ENCODE peak calls at places on chromosomes 7 and 10, in six cellular contexts. One of them, this sample, is unnamed.

GRCh38 chr7:148624735-148625134 is 34.2 kb downstream of the C7orf33 start:
- DNase-seq in MM.1S: no peak
- DNase-seq in GM23338: no peak
- DNase-seq in fibroblast of lung: no peak
- DNase-seq in IMR-90: no peak
- DNase-seq in SK-N-SH: no peak
- DNase-seq in this sample: no peak

GRCh38 chr10:63765126-63765525 is 243.9 kb downstream of the REEP3 start:
- DNase-seq in MM.1S: no peak
- DNase-seq in GM23338: no peak
- DNase-seq in fibroblast of lung: peak
- DNase-seq in IMR-90: peak
- DNase-seq in SK-N-SH: no peak
- DNase-seq in this sample: no peak

GRCh38 chr10:73577788-73578187 is 13.4 kb downstream of the USP54 start:
- DNase-seq in MM.1S: no peak
- DNase-seq in GM23338: peak
- DNase-seq in fibroblast of lung: peak
- DNase-seq in IMR-90: peak
- DNase-seq in SK-N-SH: no peak
- DNase-seq in this sample: no peak

GRCh38 chr10:6279540-6280267 is 77.0 kb downstream of the PFKFB3 start:
- DNase-seq in MM.1S: no peak
- DNase-seq in GM23338: peak
- DNase-seq in fibroblast of lung: peak
- DNase-seq in IMR-90: peak
- DNase-seq in SK-N-SH: no peak
- DNase-seq in this sample: no peak

GRCh38 chr7:90706067-90706716 is 110.1 kb downstream of the CDK14 start:
- DNase-seq in MM.1S: no peak
- DNase-seq in GM23338: no peak
- DNase-seq in fibroblast of lung: peak
- DNase-seq in IMR-90: peak
- DNase-seq in SK-N-SH: no peak
- DNase-seq in this sample: peak

GRCh38 chr7:42380411-42380810 is 143.4 kb upstream of the GLI3 start:
- DNase-seq in MM.1S: no peak
- DNase-seq in GM23338: no peak
- DNase-seq in fibroblast of lung: peak
- DNase-seq in IMR-90: no peak
- DNase-seq in SK-N-SH: no peak
- DNase-seq in this sample: no peak

GRCh38 chr7:80552304-80552703 is 40.4 kb upstream of the GNAT3 start:
- DNase-seq in MM.1S: no peak
- DNase-seq in GM23338: no peak
- DNase-seq in fibroblast of lung: peak
- DNase-seq in IMR-90: peak
- DNase-seq in SK-N-SH: no peak
- DNase-seq in this sample: no peak

GRCh38 chr10:43373461-43373860 is 2.0 kb downstream of the FXYD4 start:
- DNase-seq in MM.1S: no peak
- DNase-seq in GM23338: no peak
- DNase-seq in fibroblast of lung: no peak
- DNase-seq in IMR-90: no peak
- DNase-seq in SK-N-SH: no peak
- DNase-seq in this sample: no peak

GRCh38 chr7:2886900-2887299 is 42.8 kb upstream of the GNA12 start:
- DNase-seq in MM.1S: peak
- DNase-seq in GM23338: peak
- DNase-seq in fibroblast of lung: peak
- DNase-seq in IMR-90: peak
- DNase-seq in SK-N-SH: peak
- DNase-seq in this sample: peak

GRCh38 chr7:68461430-68461829 is 1136.8 kb upstream of the AUTS2 start:
- DNase-seq in MM.1S: no peak
- DNase-seq in GM23338: no peak
- DNase-seq in fibroblast of lung: peak
- DNase-seq in IMR-90: no peak
- DNase-seq in SK-N-SH: no peak
- DNase-seq in this sample: no peak

GRCh38 chr10:24650669-24651391 is 72.9 kb downstream of the ARHGAP21 start:
- DNase-seq in MM.1S: no peak
- DNase-seq in GM23338: no peak
- DNase-seq in fibroblast of lung: no peak
- DNase-seq in IMR-90: no peak
- DNase-seq in SK-N-SH: no peak
- DNase-seq in this sample: no peak

GRCh38 chr10:44205072-44205471 is 179.8 kb downstream of the CXCL12 start:
- DNase-seq in MM.1S: no peak
- DNase-seq in GM23338: no peak
- DNase-seq in fibroblast of lung: peak
- DNase-seq in IMR-90: no peak
- DNase-seq in SK-N-SH: no peak
- DNase-seq in this sample: no peak

GRCh38 chr7:107180378-107180777 is 11.6 kb downstream of the HBP1 start:
- DNase-seq in MM.1S: no peak
- DNase-seq in GM23338: no peak
- DNase-seq in fibroblast of lung: peak
- DNase-seq in IMR-90: peak
- DNase-seq in SK-N-SH: no peak
- DNase-seq in this sample: no peak

GRCh38 chr7:2111568-2111967 is 121.2 kb downstream of the MAD1L1 start:
- DNase-seq in MM.1S: no peak
- DNase-seq in GM23338: no peak
- DNase-seq in fibroblast of lung: no peak
- DNase-seq in IMR-90: no peak
- DNase-seq in SK-N-SH: no peak
- DNase-seq in this sample: no peak

GRCh38 chr7:7918736-7919448 is 49.7 kb upstream of the GLCCI1 start:
- DNase-seq in MM.1S: no peak
- DNase-seq in GM23338: no peak
- DNase-seq in fibroblast of lung: no peak
- DNase-seq in IMR-90: peak
- DNase-seq in SK-N-SH: no peak
- DNase-seq in this sample: no peak

GRCh38 chr7:7919449-7919945 is 49.1 kb upstream of the GLCCI1 start:
- DNase-seq in MM.1S: no peak
- DNase-seq in GM23338: no peak
- DNase-seq in fibroblast of lung: no peak
- DNase-seq in IMR-90: no peak
- DNase-seq in SK-N-SH: no peak
- DNase-seq in this sample: no peak

GRCh38 chr7:7921830-7922229 is 46.8 kb upstream of the GLCCI1 start:
- DNase-seq in MM.1S: no peak
- DNase-seq in GM23338: no peak
- DNase-seq in fibroblast of lung: no peak
- DNase-seq in IMR-90: no peak
- DNase-seq in SK-N-SH: no peak
- DNase-seq in this sample: no peak

GRCh38 chr7:7920056-7920455 is 48.5 kb upstream of the GLCCI1 start:
- DNase-seq in MM.1S: no peak
- DNase-seq in GM23338: no peak
- DNase-seq in fibroblast of lung: no peak
- DNase-seq in IMR-90: no peak
- DNase-seq in SK-N-SH: no peak
- DNase-seq in this sample: no peak

DNA sequence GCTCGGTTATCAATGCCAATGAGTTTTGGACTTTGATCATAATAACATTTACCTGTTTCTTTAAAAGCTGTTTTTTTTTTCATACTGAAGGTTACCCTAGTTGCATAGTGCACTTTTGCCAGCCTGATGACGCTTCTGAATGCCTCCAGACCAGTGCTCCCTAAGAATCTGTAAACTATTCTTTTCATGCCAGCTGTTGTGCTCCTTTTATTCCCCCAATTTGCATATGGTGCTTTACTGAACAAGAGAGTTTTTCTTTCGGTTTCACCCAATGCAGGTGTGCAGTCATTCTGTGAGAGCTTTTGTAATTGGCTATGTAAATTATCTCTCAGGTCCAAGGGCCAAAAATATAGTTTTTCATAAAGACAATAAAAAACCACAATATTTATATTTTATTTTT is 48.1 kb upstream of the GLCCI1 start:
- DNase-seq in MM.1S: peak
- DNase-seq in GM23338: peak
- DNase-seq in fibroblast of lung: no peak
- DNase-seq in IMR-90: no peak
- DNase-seq in SK-N-SH: no peak
- DNase-seq in this sample: peak
- H3K4me3 ChIP-seq in MM.1S: no peak
- H3K4me3 ChIP-seq in GM23338: no peak
- H3K4me3 ChIP-seq in fibroblast of lung: no peak
- H3K4me3 ChIP-seq in IMR-90: no peak
- H3K4me3 ChIP-seq in SK-N-SH: no peak
- H3K4me3 ChIP-seq in this sample: peak

DNA sequence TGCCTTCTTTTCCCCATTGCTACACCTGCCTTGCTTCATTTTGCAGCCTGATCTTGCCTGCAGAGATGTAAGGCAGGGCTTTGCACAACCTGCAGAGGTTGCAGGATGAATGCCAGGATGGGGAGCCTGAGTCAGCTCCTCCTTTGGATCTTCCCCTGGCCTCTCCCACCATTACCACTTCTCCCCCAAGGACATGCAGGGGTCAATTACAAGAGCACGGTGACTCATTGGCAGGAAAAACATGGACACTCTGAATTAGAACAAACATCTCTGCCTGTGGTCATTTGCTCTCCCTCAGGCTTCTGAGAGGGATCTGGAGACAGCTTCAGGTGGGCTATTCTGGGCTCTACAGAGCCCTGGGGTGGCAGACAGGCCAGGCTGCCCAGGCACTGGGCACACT is 89.2 kb downstream of the HERPUD2 start:
- DNase-seq in MM.1S: no peak
- DNase-seq in GM23338: no peak
- DNase-seq in fibroblast of lung: peak
- DNase-seq in IMR-90: peak
- DNase-seq in SK-N-SH: no peak
- DNase-seq in this sample: no peak
- H3K4me2 ChIP-seq in MM.1S: no peak
- H3K4me2 ChIP-seq in GM23338: no peak
- H3K4me2 ChIP-seq in fibroblast of lung: peak
- H3K4me2 ChIP-seq in IMR-90: no peak
- H3K4me2 ChIP-seq in SK-N-SH: peak
- H3K4me2 ChIP-seq in this sample: no peak

DNA sequence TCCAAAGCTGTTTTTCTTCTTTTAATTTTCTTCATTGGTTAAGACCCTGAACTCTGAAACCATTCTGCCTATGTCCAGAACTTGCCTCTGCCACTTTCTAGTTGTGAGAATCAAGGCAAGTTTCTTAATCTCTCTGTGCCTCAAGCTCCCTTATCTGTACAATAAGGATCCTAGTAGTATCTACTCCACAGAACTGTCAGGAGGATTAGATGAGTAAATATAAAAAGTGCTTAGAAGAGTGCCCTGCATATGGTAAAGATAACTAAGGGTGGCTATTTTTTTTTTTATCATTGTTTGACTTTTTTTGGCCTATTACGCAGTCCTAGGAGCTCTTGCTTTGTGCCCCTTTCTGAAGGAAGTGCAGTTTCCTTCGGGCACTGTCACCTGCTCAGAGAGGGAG is 46.4 kb upstream of the RAPGEF5 start:
- DNase-seq in MM.1S: no peak
- DNase-seq in GM23338: no peak
- DNase-seq in fibroblast of lung: no peak
- DNase-seq in IMR-90: no peak
- DNase-seq in SK-N-SH: no peak
- DNase-seq in this sample: no peak
- H2AFZ ChIP-seq in MM.1S: no peak
- H2AFZ ChIP-seq in GM23338: no peak
- H2AFZ ChIP-seq in fibroblast of lung: no peak
- H2AFZ ChIP-seq in IMR-90: no peak
- H2AFZ ChIP-seq in SK-N-SH: no peak
- H2AFZ ChIP-seq in this sample: no peak

GRCh38 chr10:77678146-77678545 is 40.5 kb upstream of the KCNMA1 start:
- DNase-seq in MM.1S: no peak
- DNase-seq in GM23338: no peak
- DNase-seq in fibroblast of lung: no peak
- DNase-seq in IMR-90: no peak
- DNase-seq in SK-N-SH: no peak
- DNase-seq in this sample: no peak

GRCh38 chr10:77681839-77682238 is 44.2 kb upstream of the KCNMA1 start:
- DNase-seq in MM.1S: no peak
- DNase-seq in GM23338: no peak
- DNase-seq in fibroblast of lung: no peak
- DNase-seq in IMR-90: no peak
- DNase-seq in SK-N-SH: no peak
- DNase-seq in this sample: no peak

GRCh38 chr10:77680065-77680464 is 42.5 kb upstream of the KCNMA1 start:
- DNase-seq in MM.1S: no peak
- DNase-seq in GM23338: no peak
- DNase-seq in fibroblast of lung: no peak
- DNase-seq in IMR-90: no peak
- DNase-seq in SK-N-SH: no peak
- DNase-seq in this sample: no peak

GRCh38 chr10:77682408-77683087 is 44.9 kb upstream of the KCNMA1 start:
- DNase-seq in MM.1S: no peak
- DNase-seq in GM23338: no peak
- DNase-seq in fibroblast of lung: no peak
- DNase-seq in IMR-90: no peak
- DNase-seq in SK-N-SH: no peak
- DNase-seq in this sample: no peak

DNA sequence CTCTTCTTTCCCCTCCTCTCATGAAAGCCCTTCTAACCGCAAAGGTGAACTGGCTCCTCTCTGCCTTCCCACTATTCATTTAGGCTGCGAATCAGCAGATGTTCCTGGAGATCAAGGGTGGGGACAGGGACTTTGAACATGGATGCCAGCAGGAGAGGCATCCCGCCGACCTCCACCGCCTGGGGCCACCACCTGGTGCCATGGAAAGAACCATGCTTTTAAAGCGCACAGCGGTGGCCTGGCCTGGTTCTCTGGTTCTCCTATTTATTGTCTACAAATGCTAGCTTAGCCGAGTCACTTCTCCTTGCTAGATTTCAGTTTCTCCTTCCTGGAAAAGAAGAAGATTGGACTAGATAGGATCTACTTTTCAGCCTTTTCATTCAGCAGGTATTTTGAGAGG is 43.2 kb upstream of the KCNMA1 start:
- DNase-seq in MM.1S: no peak
- DNase-seq in GM23338: no peak
- DNase-seq in fibroblast of lung: no peak
- DNase-seq in IMR-90: no peak
- DNase-seq in SK-N-SH: no peak
- DNase-seq in this sample: no peak
- H3K4me3 ChIP-seq in MM.1S: no peak
- H3K4me3 ChIP-seq in GM23338: no peak
- H3K4me3 ChIP-seq in fibroblast of lung: no peak
- H3K4me3 ChIP-seq in IMR-90: no peak
- H3K4me3 ChIP-seq in SK-N-SH: no peak
- H3K4me3 ChIP-seq in this sample: no peak

GRCh38 chr7:74290590-74290950 is 1.4 kb downstream of the CLIP2 start:
- DNase-seq in MM.1S: no peak
- DNase-seq in GM23338: no peak
- DNase-seq in fibroblast of lung: no peak
- DNase-seq in IMR-90: no peak
- DNase-seq in SK-N-SH: no peak
- DNase-seq in this sample: no peak
- H3K4me2 ChIP-seq in MM.1S: peak
- H3K4me2 ChIP-seq in GM23338: peak
- H3K4me2 ChIP-seq in fibroblast of lung: peak
- H3K4me2 ChIP-seq in IMR-90: peak
- H3K4me2 ChIP-seq in SK-N-SH: peak
- H3K4me2 ChIP-seq in this sample: no peak